ENCODE peak calls at places on chromosomes 4 and X, in eight cellular contexts. X is AG04449; K is stimulated activated naive B cell treated with anti-CD40 and anti-IgM and Interleukin-4, amounts not matched to agents 10 μg/mL and 1 μg/mL and 100 μg/mL, for 72 hours; U is right atrium auricular region; R is stimulated activated CD4-positive, alpha-beta T cell treated with anti-CD3 and anti-CD28 coated beads, Interleukin-15, amount 100 ng/mL, for 24 hours; E is endothelial cell of umbilical vein; Z is DND-41; Y is astrocyte. D is an unnamed sample.

GRCh38 chrX:148867596-148867995 is 367.2 kb downstream of the AFF2 start:
- DNase-seq in X (no peak), K (no peak), U (no peak), R (no peak), E (no peak), Z (no peak), Y (no peak), D (no peak)

GRCh38 chr4:181613210-181613609 is 630.0 kb upstream of the TENM3 start:
- DNase-seq in X (no peak), K (no peak), U (no peak), R (no peak), E (no peak), Z (no peak), Y (no peak), D (no peak)

GRCh38 chr4:121190389-121190788 is 26.3 kb upstream of the TNIP3 start:
- DNase-seq in X (no peak), K (no peak), U (no peak), R (no peak), E (no peak), Z (no peak), Y (no peak), D (no peak)

GRCh38 chr4:169335331-169335730 is 64.6 kb upstream of the SH3RF1 start:
- DNase-seq in X (peak), K (no peak), U (no peak), R (no peak), E (no peak), Z (no peak), Y (peak), D (peak)

GRCh38 chrX:104647084-104647483 is 81.1 kb downstream of the IL1RAPL2 start:
- DNase-seq in X (no peak), K (no peak), U (no peak), R (no peak), E (no peak), Z (no peak), Y (no peak), D (no peak)

GRCh38 chrX:4588056-4588455 is 874.6 kb upstream of the PRKX start:
- DNase-seq in X (no peak), K (no peak), U (no peak), R (no peak), E (no peak), Z (no peak), Y (no peak), D (no peak)

GRCh38 chr4:82223715-82224114 is 150.1 kb downstream of the HNRNPD start:
- DNase-seq in X (no peak), K (peak), U (no peak), R (peak), E (no peak), Z (peak), Y (no peak), D (no peak)

GRCh38 chrX:40931921-40932320 is 153.3 kb upstream of the USP9X start:
- DNase-seq in X (no peak), K (no peak), U (no peak), R (no peak), E (no peak), Z (no peak), Y (no peak), D (no peak)

GRCh38 chr4:148857973-148858534 is 415.8 kb upstream of the NR3C2 start:
- DNase-seq in X (no peak), K (no peak), U (no peak), R (no peak), E (no peak), Z (no peak), Y (no peak), D (no peak)